ENCODE peak calls at places on chromosomes 6 and 20, in eight cellular contexts. E is Jurkat, Clone E6-1; H is ovary; S is cardiac muscle cell; Q is left ventricle myocardium inferior; M is tibial artery; G is uterus; K is cardiac fibroblast. L is an unnamed sample.

GRCh38 chr6:53119349-53119748 is 29.3 kb downstream of the GCM1 start:
- DNase-seq in G (no peak), H (no peak), M (no peak), S (no peak), Q (no peak), E (no peak), K (no peak), L (no peak)

GRCh38 chr6:139597781-139598368 is 223.4 kb upstream of the CITED2 start:
- DNase-seq in G (peak), H (peak), K (peak), E (no peak), Q (peak), M (peak), S (peak), L (no peak)

GRCh38 chr20:48329676-48330644 is 497.8 kb downstream of the PREX1 start:
- DNase-seq in E (no peak), H (peak), Q (no peak), K (peak), G (no peak), S (peak), M (no peak), L (no peak)

GRCh38 chr6:16704706-16705402 is 56.4 kb downstream of the ATXN1 start:
- DNase-seq in Q (no peak), H (no peak), M (no peak), K (peak), S (peak), G (no peak), E (no peak), L (no peak)

GRCh38 chr20:13784271-13784892 is 337 bp downstream of the ESF1 start:
- DNase-seq in H (no peak), M (no peak), E (no peak), K (no peak), G (no peak), Q (no peak), S (no peak), L (no peak)

GRCh38 chr20:21981179-21981578 is 275.7 kb downstream of the PAX1 start:
- DNase-seq in Q (no peak), H (no peak), G (no peak), S (no peak), M (no peak), E (no peak), K (no peak), L (no peak)

GRCh38 chr6:105595829-105596228 is 192.9 kb upstream of the PREP start:
- DNase-seq in K (no peak), Q (no peak), G (no peak), H (no peak), E (no peak), M (no peak), S (no peak), L (no peak)

GRCh38 chr20:62804632-62805364 is at the start of gene OGFR:
- DNase-seq in G (peak), H (peak), S (peak), M (peak), E (no peak), Q (peak), K (peak), L (peak)

GRCh38 chr6:6649824-6650349 is 61.4 kb downstream of the LY86 start:
- DNase-seq in S (no peak), M (no peak), H (no peak), E (no peak), G (no peak), K (no peak), Q (no peak), L (no peak)
- H3K4me3 ChIP-seq in S (no peak), M (no peak), H (no peak), E (no peak), G (no peak), K (no peak), Q (no peak), L (no peak)

GRCh38 chr6:167345960-167346359 is 21.1 kb downstream of the TTLL2 start:
- DNase-seq in E (no peak), H (no peak), G (no peak), S (no peak), M (no peak), K (no peak), Q (no peak), L (no peak)

GRCh38 chr6:167350322-167350721 is 25.4 kb downstream of the TTLL2 start:
- DNase-seq in G (no peak), Q (peak), E (no peak), S (no peak), M (no peak), H (no peak), K (no peak), L (no peak)

GRCh38 chr6:167350731-167351655 is 26.1 kb downstream of the TTLL2 start:
- DNase-seq in G (peak), K (peak), H (peak), Q (peak), E (peak), M (peak), S (peak), L (peak)

GRCh38 chr6:167349816-167350215 is 24.9 kb downstream of the TTLL2 start:
- DNase-seq in K (no peak), S (no peak), M (no peak), Q (no peak), H (no peak), G (no peak), E (no peak), L (no peak)

GRCh38 chr6:167351656-167352354 is 26.9 kb downstream of the TTLL2 start:
- DNase-seq in H (no peak), M (no peak), K (no peak), G (no peak), S (no peak), E (no peak), Q (no peak), L (no peak)
- H3K4me3 ChIP-seq in H (no peak), M (peak), K (no peak), G (peak), S (no peak), E (peak), Q (peak), L (peak)

DNA sequence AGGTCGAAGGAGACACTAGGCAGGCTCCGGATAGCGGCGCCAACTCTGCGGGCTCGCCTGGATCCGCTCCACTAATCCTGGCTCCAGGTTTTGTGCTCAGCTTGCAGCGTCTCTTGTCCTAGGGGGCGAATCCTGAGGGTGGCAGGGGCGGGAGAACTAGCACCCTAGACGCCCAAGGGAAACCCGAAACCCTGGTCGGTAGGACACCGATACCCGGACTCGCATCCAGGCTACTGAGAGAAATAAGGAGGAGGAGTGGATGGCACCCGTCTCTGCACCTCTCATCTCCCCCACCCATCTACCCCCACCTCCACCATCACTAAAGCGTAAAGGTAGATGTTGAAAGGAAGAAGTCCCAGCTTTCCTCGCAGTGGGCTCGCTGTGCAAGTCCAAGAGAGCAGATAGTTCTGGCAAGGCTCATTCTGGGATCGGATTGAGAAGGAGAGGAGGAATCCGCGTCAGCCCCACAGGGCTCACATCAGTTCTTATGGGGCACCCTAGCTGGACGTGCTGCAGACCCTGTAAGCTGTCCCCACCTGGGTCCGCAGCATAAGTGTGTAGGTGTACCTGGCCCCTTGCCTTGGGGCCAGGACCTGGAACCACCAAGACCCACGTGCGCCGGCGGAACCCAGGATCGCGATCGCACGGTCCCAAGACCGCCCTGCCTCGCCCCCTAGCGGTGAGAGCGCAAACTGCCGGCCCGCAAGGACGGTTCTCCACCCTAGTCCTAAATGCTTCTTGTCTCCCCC is 6.9 kb downstream of the SLC32A1 start:
- DNase-seq in M (no peak), E (peak), H (peak), K (peak), Q (peak), S (peak), G (peak), L (peak)
- H3K4me3 ChIP-seq in M (peak), E (peak), H (no peak), K (no peak), Q (peak), S (peak), G (no peak), L (peak)

GRCh38 chr6:1384549-1385128 is 4.7 kb upstream of the FOXF2 start:
- DNase-seq in E (no peak), Q (no peak), M (no peak), K (no peak), H (no peak), S (no peak), G (no peak), L (no peak)
- H3K4me3 ChIP-seq in E (no peak), Q (no peak), M (no peak), K (no peak), H (no peak), S (no peak), G (no peak), L (no peak)

DNA sequence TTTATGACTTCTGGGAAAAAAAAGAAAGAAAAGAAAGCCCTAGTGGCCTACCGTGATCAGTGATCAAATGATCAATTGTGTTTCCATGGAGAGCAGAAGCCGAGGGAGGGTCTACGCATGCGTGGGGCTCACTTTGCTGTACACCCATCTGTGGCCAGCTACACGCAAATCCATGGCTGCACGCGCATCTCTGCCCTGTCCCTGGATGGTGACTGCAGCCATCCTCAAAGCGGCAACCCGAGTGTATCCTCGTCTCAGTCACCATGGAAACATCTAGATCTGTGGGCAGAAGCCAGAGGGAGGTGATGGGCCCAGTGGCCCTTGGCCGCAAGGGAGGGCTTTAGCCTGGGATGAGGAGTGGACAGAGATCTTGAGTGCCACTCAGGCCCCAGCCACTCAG is 786 bp upstream of the ULBP3 start:
- DNase-seq in S (no peak), M (no peak), H (no peak), K (no peak), E (no peak), G (no peak), Q (no peak), L (no peak)
- H3K4me3 ChIP-seq in S (peak), M (peak), H (no peak), K (no peak), E (no peak), G (no peak), Q (peak), L (no peak)

GRCh38 chr6:12291083-12291784 is 1.1 kb downstream of the EDN1 start:
- DNase-seq in S (no peak), Q (no peak), E (no peak), G (no peak), H (no peak), M (no peak), K (no peak), L (no peak)
- H3K4me3 ChIP-seq in S (no peak), Q (peak), E (no peak), G (peak), H (peak), M (peak), K (peak), L (no peak)

GRCh38 chr6:50821431-50822077 is 2.9 kb downstream of the TFAP2B start:
- DNase-seq in E (no peak), G (no peak), M (no peak), H (no peak), Q (no peak), S (no peak), K (no peak), L (no peak)

GRCh38 chr6:50819527-50819905 is 845 bp downstream of the TFAP2B start:
- DNase-seq in Q (no peak), S (peak), H (no peak), M (no peak), E (no peak), K (peak), G (no peak), L (no peak)

GRCh38 chr6:50819906-50820589 is 1.4 kb downstream of the TFAP2B start:
- DNase-seq in M (no peak), E (no peak), K (no peak), Q (no peak), S (no peak), G (no peak), H (no peak), L (no peak)

GRCh38 chr6:50822078-50822476 is 3.4 kb downstream of the TFAP2B start:
- DNase-seq in G (no peak), H (no peak), K (no peak), M (no peak), E (no peak), Q (no peak), S (no peak), L (no peak)

DNA sequence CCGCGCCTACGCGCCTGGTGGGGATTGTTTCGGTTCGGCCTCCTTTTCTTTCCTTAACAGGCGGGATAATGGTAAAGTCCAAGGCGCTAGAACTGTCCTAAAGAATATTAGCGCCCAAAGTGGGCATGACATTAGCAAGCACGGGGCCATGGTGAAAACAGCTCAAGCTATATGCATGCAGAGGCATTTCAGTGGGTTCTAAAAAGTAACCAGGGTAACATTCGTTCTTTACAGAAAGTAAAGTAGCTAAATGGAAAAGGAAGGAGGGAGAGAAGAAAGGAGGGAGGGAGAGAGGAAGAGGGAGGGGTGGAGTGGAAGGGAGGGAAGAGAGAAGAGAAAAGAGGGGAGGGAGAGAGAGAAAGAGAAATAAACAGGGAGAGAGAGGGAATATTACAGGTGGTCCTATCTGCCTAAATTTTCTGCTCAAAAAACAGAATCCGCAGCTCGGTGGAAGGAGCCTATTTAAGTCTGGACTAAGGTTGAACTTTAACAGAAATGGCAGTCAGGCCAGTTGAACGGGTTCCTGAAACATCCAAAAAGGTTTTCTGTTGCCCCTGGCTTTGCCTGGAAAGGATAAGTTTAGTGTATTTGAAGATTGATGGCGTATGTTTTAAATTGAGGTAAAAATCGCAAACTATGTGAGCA is 2.0 kb downstream of the TFAP2B start:
- DNase-seq in E (no peak), H (no peak), Q (no peak), M (no peak), K (no peak), S (no peak), G (no peak), L (no peak)
- H3K4me3 ChIP-seq in E (no peak), H (no peak), Q (peak), M (peak), K (no peak), S (no peak), G (no peak), L (no peak)

DNA sequence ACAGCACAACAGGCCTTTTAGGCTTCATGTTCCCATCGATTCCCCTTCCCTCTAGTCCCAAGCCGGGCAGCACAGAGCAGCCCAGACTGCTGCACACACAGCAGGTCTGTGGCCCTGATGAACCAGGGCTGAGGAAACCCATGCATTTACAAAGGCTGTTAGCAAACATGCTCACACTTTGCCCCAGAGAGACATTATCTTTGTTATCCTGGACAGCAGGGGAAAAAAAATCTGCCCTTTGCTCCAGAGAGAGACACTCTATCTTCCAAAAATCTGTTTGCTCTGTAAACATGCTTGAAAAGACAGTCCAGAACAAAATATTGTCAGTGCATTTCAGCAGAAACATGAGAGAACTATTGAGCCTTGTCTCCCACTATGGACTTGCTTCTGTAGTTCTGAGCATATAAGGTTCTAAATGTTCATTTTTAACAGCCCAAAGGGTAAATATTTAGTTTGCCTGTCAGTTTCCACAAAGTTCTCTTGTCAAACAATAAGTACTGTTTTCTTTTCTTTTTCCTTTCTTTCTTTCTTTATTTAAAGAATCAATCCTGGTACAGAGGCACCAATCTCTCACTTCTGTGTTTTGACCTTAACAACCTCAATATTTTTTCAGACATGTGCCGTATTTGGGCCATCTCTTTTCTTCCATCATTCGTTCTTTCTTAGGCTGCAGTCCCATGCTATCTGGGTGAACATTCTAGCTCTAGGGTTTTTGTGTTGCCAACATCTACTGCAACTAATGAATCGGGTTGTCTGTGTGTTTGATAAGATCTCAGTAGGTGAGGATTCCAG is 468.0 kb downstream of the EPM2A start:
- DNase-seq in M (no peak), G (no peak), Q (no peak), K (no peak), S (no peak), H (no peak), E (no peak), L (no peak)
- H3K4me3 ChIP-seq in M (no peak), G (no peak), Q (no peak), K (no peak), S (no peak), H (no peak), E (no peak), L (no peak)

GRCh38 chr20:45346291-45346718 is 1.9 kb downstream of the SDC4 start:
- DNase-seq in E (no peak), G (no peak), K (no peak), S (no peak), H (no peak), Q (no peak), M (no peak), L (no peak)
- H3K4me3 ChIP-seq in E (no peak), G (peak), K (peak), S (peak), H (peak), Q (peak), M (peak), L (peak)